ENCODE peak calls at places on chromosomes 7 and 10, in eight cellular contexts. T is caudate nucleus; J is activated CD4-positive, alpha-beta T cell treated with anti-CD3 and anti-CD28 coated beads, Interleukin-2, amount 50 U/mL, for 4 hours; H is activated naive CD8-positive, alpha-beta T cell treated with anti-CD3 and anti-CD28 coated beads, Interleukin-2, amount 50 U/mL, for 16 hours; K is transverse colon; A is M059J; V is glomerular endothelial cell; B is NCI-H82. R is an unnamed sample.

GRCh38 chr10:10826125-10826524 is 191.5 kb upstream of the CELF2 start:
- DNase-seq in T (no peak), H (no peak), B (no peak), J (no peak), A (peak; percentile 51), K (no peak), V (no peak), R (no peak)

GRCh38 chr7:121273467-121274167 is 55.2 kb upstream of the WNT16 start:
- DNase-seq in H (no peak), T (no peak), V (no peak), K (no peak), J (no peak), B (no peak), A (no peak), R (no peak)

GRCh38 chr10:123136221-123136805 is 543 bp downstream of the HMX3 start:
- DNase-seq in T (no peak), A (peak; percentile 12), H (no peak), K (no peak), J (no peak), B (no peak), V (no peak), R (no peak)

GRCh38 chr10:126468876-126469643 is 80.8 kb upstream of the ADAM12 start:
- DNase-seq in T (no peak), B (no peak), J (no peak), V (no peak), A (peak; percentile 57), K (no peak), H (no peak), R (no peak)

GRCh38 chr10:16440396-16441105 is 3.7 kb downstream of the PTER start:
- DNase-seq in H (no peak), A (peak; percentile 0), J (peak; percentile 11), V (no peak), T (peak; percentile 4), K (no peak), B (peak; percentile 46), R (no peak)

GRCh38 chr10:20855398-20856038 is 41.6 kb downstream of the NEBL start:
- DNase-seq in V (no peak), T (no peak), J (no peak), B (peak; percentile 51), K (no peak), A (peak; percentile 4), H (no peak), R (no peak)

GRCh38 chr7:13099197-13099795 is 411.9 kb downstream of the ARL4A start:
- DNase-seq in J (no peak), K (no peak), A (peak; percentile 38), T (no peak), B (no peak), V (no peak), H (no peak), R (no peak)

GRCh38 chr10:89576696-89577095 is 41.3 kb upstream of the SLC16A12 start:
- DNase-seq in T (no peak), B (no peak), J (no peak), H (no peak), K (no peak), V (no peak), A (no peak), R (no peak)

GRCh38 chr7:107721286-107721685 is 22.7 kb upstream of the CBLL1 start:
- DNase-seq in K (no peak), T (no peak), V (no peak), A (no peak), J (no peak), B (no peak), H (no peak), R (no peak)

GRCh38 chr10:60989400-60989876 is 45.5 kb upstream of the RHOBTB1 start:
- DNase-seq in J (no peak), H (no peak), A (no peak), V (no peak), T (no peak), K (peak; percentile 9), B (no peak), R (no peak)

GRCh38 chr10:42980553-42981357 is 96.1 kb upstream of the RET start:
- DNase-seq in J (no peak), A (no peak), V (no peak), T (no peak), H (no peak), B (no peak), K (no peak), R (no peak)

GRCh38 chr10:93342346-93342745 is 139.8 kb downstream of the MYOF start:
- DNase-seq in J (no peak), H (no peak), A (no peak), V (no peak), T (no peak), K (no peak), B (no peak), R (no peak)

GRCh38 chr7:26525413-26526287 is 234.0 kb downstream of the SNX10 start:
- DNase-seq in K (peak; percentile 28), A (no peak), H (no peak), J (no peak), T (no peak), V (no peak), B (no peak), R (no peak)

GRCh38 chr10:1400129-1400865 is 337.0 kb downstream of the ADARB2 start:
- DNase-seq in A (peak; percentile 4), H (no peak), B (no peak), J (no peak), T (no peak), K (no peak), V (no peak), R (no peak)

R was measured in putamen.